ENCODE peak calls at places on chromosomes 2 and 18, in nine cellular contexts. X is IMR-90, K is suprapubic skin, J is fibroblast of lung, O is trophoblast cell, N is small intestine, G is left ventricle myocardium inferior, E is colonic mucosa, Y is esophagus muscularis mucosa. A is an unnamed sample.
A peak's percentile ranks its signal among the peaks of the same experiment; 100 is the strongest.

GRCh38 chr2:37318401-37318800 is 6.2 kb downstream of the PRKD3 start:
- DNase-seq in O (no peak), N (no peak), E (no peak), Y (no peak), X (peak; percentile 96), K (no peak), J (peak; percentile 74), G (no peak), A (no peak)

GRCh38 chr2:55136138-55136541 is 85.9 kb upstream of the RTN4 start:
- DNase-seq in J (no peak), N (peak; percentile 76), G (no peak), X (no peak), K (no peak), Y (no peak), E (peak; percentile 68), O (no peak), A (no peak)

GRCh38 chr18:76806301-76806700 is 16.1 kb upstream of the ZNF236 start:
- DNase-seq in K (no peak), X (no peak), E (no peak), O (peak; percentile 10), Y (no peak), G (no peak), N (no peak), J (no peak), A (no peak)

GRCh38 chr2:232263295-232263694 is 115.3 kb upstream of the ALPP start:
- DNase-seq in Y (no peak), O (no peak), K (no peak), J (no peak), N (no peak), G (no peak), X (no peak), E (no peak), A (no peak)

GRCh38 chr2:188917632-188918031 is 56.5 kb upstream of the COL3A1 start:
- DNase-seq in O (no peak), E (no peak), J (no peak), X (no peak), K (no peak), G (no peak), N (no peak), Y (no peak), A (no peak)

GRCh38 chr18:2961828-2962227 is 51.1 kb downstream of the LPIN2 start:
- DNase-seq in N (no peak), G (no peak), J (peak; percentile 66), K (no peak), E (no peak), X (peak; percentile 55), O (no peak), Y (no peak), A (no peak)

GRCh38 chr2:72973566-72974435 is 56.5 kb downstream of the EMX1 start:
- DNase-seq in K (no peak), X (peak; percentile 58), G (no peak), Y (no peak), N (peak; percentile 55), E (peak; percentile 31), J (peak; percentile 27), O (peak; percentile 30), A (no peak)

GRCh38 chr2:220753486-220753885 is 818.6 kb downstream of the EPHA4 start:
- DNase-seq in O (no peak), J (peak; percentile 69), N (no peak), E (no peak), X (no peak), Y (no peak), G (no peak), K (no peak), A (no peak)

GRCh38 chr2:3594493-3595281 is at the start of gene COLEC11:
- DNase-seq in E (no peak), O (no peak), G (peak; percentile 71), X (no peak), J (peak; percentile 31), Y (no peak), N (no peak), K (no peak), A (no peak)

GRCh38 chr2:190415794-190416729 is 7.9 kb downstream of the MFSD6 start:
- DNase-seq in X (no peak), J (no peak), Y (no peak), N (peak; percentile 29), E (no peak), K (no peak), O (no peak), G (no peak), A (no peak)

GRCh38 chr2:13046557-13047165 is 329.9 kb downstream of the TRIB2 start:
- DNase-seq in J (peak; percentile 3), K (no peak), N (no peak), O (no peak), Y (no peak), G (no peak), X (peak; percentile 24), E (no peak), A (no peak)

GRCh38 chr18:67919316-67919715 is 402.8 kb upstream of the DSEL start:
- DNase-seq in E (no peak), O (no peak), G (no peak), K (no peak), Y (no peak), X (peak; percentile 19), N (no peak), J (peak; percentile 14), A (no peak)
- H3K9me3 ChIP-seq in E (no peaks in the 10 kb centered on the region), O (no peaks in the 10 kb centered on the region), G (peaks cover 18% of the 10 kb centered on the region), K (no peaks in the 10 kb centered on the region), Y (no peaks in the 10 kb centered on the region), X (no peaks in the 10 kb centered on the region), N (no peaks in the 10 kb centered on the region), J (no peaks in the 10 kb centered on the region), A (no peaks in the 10 kb centered on the region)

DNA sequence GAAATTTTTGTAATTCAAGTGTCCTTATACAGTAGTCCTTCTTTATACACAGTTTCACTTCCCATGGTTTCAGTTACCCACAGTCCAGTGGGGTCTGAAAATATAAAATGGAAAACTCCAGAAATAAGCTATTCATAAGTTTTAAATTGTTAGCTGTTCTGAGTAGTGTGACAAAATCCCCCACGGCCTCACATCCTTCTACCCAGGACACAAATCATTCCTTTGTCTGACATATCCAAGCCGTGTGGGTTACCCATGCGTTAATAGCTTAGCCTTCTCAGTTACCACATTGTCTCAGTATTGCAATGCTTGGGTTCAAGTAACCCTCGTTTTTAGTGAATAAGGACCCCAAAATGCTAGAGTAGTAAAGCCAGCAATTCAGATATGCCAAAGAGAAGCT is 662.0 kb upstream of the CNTNAP5 start:
- DNase-seq in J (no peak), O (no peak), N (no peak), X (no peak), G (no peak), Y (no peak), E (no peak), K (no peak), A (no peak)
- H3K9me3 ChIP-seq in J (no peaks in the 10 kb centered on the region), O (no peaks in the 10 kb centered on the region), N (no peaks in the 10 kb centered on the region), X (peaks cover 2% of the 10 kb centered on the region), G (peaks cover 15% of the 10 kb centered on the region), Y (no peaks in the 10 kb centered on the region), E (no peaks in the 10 kb centered on the region), K (no peaks in the 10 kb centered on the region), A (peaks cover 3% of the 10 kb centered on the region)

GRCh38 chr18:44453505-44453904 is 227.2 kb upstream of the SETBP1 start:
- DNase-seq in E (no peak), N (no peak), Y (no peak), G (no peak), J (peak; percentile 22), O (no peak), K (no peak), X (no peak), A (no peak)

GRCh38 chr18:44464401-44465185 is 216.1 kb upstream of the SETBP1 start:
- DNase-seq in J (peak; percentile 81), X (no peak), K (no peak), E (no peak), G (no peak), O (peak; percentile 35), Y (no peak), N (no peak), A (no peak)

GRCh38 chr18:44458777-44459176 is 221.9 kb upstream of the SETBP1 start:
- DNase-seq in E (no peak), X (peak; percentile 32), J (peak; percentile 91), O (no peak), N (no peak), K (no peak), Y (no peak), G (no peak), A (no peak)
- H3K9me3 ChIP-seq in E (no peaks in the 10 kb centered on the region), X (no peaks in the 10 kb centered on the region), J (no peaks in the 10 kb centered on the region), O (no peaks in the 10 kb centered on the region), N (no peaks in the 10 kb centered on the region), K (no peaks in the 10 kb centered on the region), Y (no peaks in the 10 kb centered on the region), G (no peaks in the 10 kb centered on the region), A (no peaks in the 10 kb centered on the region)

GRCh38 chr2:15969214-15969613 is 28.9 kb downstream of the MYCN start:
- DNase-seq in N (no peak), X (no peak), O (no peak), K (no peak), Y (no peak), G (no peak), E (no peak), J (no peak), A (no peak)
- H3K9me3 ChIP-seq in N (no peaks in the 10 kb centered on the region), X (peaks cover 30% of the 10 kb centered on the region), O (no peaks in the 10 kb centered on the region), K (no peaks in the 10 kb centered on the region), Y (no peaks in the 10 kb centered on the region), G (no peaks in the 10 kb centered on the region), E (no peaks in the 10 kb centered on the region), J (no peaks in the 10 kb centered on the region), A (no peaks in the 10 kb centered on the region)

DNA sequence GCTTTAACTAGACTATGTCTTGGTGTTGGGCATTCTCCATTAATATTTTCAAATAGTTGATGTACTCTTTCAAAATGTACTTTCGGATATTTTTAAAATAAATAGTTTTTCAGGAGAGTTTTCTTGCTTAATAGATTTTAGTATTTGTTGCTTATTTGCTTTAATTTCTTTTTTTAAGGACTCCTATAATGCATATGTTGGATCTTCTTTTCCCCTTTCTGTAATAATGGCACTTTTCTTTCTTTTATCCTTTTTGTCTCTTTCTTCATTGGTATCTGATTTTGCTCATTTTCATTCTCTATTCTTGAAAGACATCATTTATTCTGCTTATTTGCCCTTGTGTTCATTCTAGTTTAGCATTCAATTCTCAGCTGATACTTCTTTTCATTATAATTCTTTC is 791.6 kb downstream of the GALR1 start:
- DNase-seq in G (no peak), K (no peak), Y (no peak), X (no peak), N (no peak), J (no peak), E (no peak), O (no peak), A (no peak)
- H3K9me3 ChIP-seq in G (peaks cover 46% of the 10 kb centered on the region), K (peaks cover 6% of the 10 kb centered on the region), Y (peaks cover 16% of the 10 kb centered on the region), X (peaks cover 14% of the 10 kb centered on the region), N (no peaks in the 10 kb centered on the region), J (no peaks in the 10 kb centered on the region), E (no peaks in the 10 kb centered on the region), O (peaks cover 3% of the 10 kb centered on the region), A (no peaks in the 10 kb centered on the region)

GRCh38 chr2:60047944-60048525 is 505.4 kb downstream of the BCL11A start:
- DNase-seq in N (no peak), E (no peak), O (no peak), K (no peak), X (no peak), J (no peak), Y (no peak), G (peak; percentile 70), A (no peak)
- H3K9me3 ChIP-seq in N (no peaks in the 10 kb centered on the region), E (no peaks in the 10 kb centered on the region), O (no peaks in the 10 kb centered on the region), K (no peaks in the 10 kb centered on the region), X (peaks cover 5% of the 10 kb centered on the region), J (no peaks in the 10 kb centered on the region), Y (no peaks in the 10 kb centered on the region), G (no peaks in the 10 kb centered on the region), A (no peaks in the 10 kb centered on the region)

GRCh38 chr18:75062297-75062886 is 146.5 kb downstream of the PTGR3 start:
- DNase-seq in K (no peak), X (no peak), N (no peak), E (no peak), J (no peak), G (no peak), Y (no peak), O (no peak), A (no peak)
- H3K9me3 ChIP-seq in K (no peaks in the 10 kb centered on the region), X (no peaks in the 10 kb centered on the region), N (no peaks in the 10 kb centered on the region), E (no peaks in the 10 kb centered on the region), J (no peaks in the 10 kb centered on the region), G (no peaks in the 10 kb centered on the region), Y (no peaks in the 10 kb centered on the region), O (peaks cover 2% of the 10 kb centered on the region), A (no peaks in the 10 kb centered on the region)